ENCODE peak calls at places on chromosomes 1 and 21, in five cellular contexts. R is keratinocyte; Z is endothelial cell; T is SHP77; M is activated naive CD8-positive, alpha-beta T cell treated with anti-CD3 and anti-CD28 coated beads, Interleukin-2, amount 50 U/mL, for 24 hours. S is an unnamed sample.
A peak's percentile ranks its signal among the peaks of the same experiment; 100 is the strongest.

GRCh38 chr1:26471498-26472329 is 526 bp upstream of the HMGN2 start:
- DNase-seq in R (no peak), Z (peak; percentile 67), T (peak; percentile 79), M (peak; percentile 47), S (peak; percentile 49)

GRCh38 chr1:192610114-192610958 is 25.6 kb upstream of the RGS13 start:
- DNase-seq in R (no peak), Z (no peak), T (peak; percentile 19), M (no peak), S (no peak)

GRCh38 chr1:2412773-2413494 is 570 bp upstream of the PEX10 start:
- DNase-seq in R (no peak), Z (no peak), T (peak; percentile 56), M (peak; percentile 28), S (no peak)

GRCh38 chr1:23372481-23372880 is 2.8 kb upstream of the ZNF436 start:
- DNase-seq in R (no peak), Z (no peak), T (no peak), M (no peak), S (no peak)

GRCh38 chr1:234320549-234320948 is 52.7 kb upstream of the COA6 start:
- DNase-seq in R (peak; percentile 23), Z (no peak), T (no peak), M (no peak), S (no peak)

GRCh38 chr1:228463559-228464455 is 23.4 kb upstream of the RNF187 start:
- DNase-seq in R (no peak), Z (peak; percentile 31), T (peak; percentile 58), M (peak; percentile 73), S (peak; percentile 25)

GRCh38 chr21:7933923-7934322 is 2587.5 kb upstream of the TPTE start:
- DNase-seq in R (no peak), Z (no peak), T (no peak), M (no peak), S (no peak)

GRCh38 chr1:1847501-1848289 is 43.2 kb downstream of the GNB1 start:
- DNase-seq in R (no peak), Z (no peak), T (no peak), M (no peak), S (no peak)

GRCh38 chr21:23574932-23575331 is 2032.3 kb downstream of the MRPL39 start:
- DNase-seq in R (no peak), Z (no peak), T (no peak), M (no peak), S (no peak)

GRCh38 chr1:19391596-19391981 is 79.5 kb downstream of the SLC66A1 start:
- DNase-seq in R (no peak), Z (no peak), T (no peak), M (no peak), S (no peak)

GRCh38 chr21:39676054-39676771 is 63.5 kb downstream of the B3GALT5 start:
- DNase-seq in R (no peak), Z (no peak), T (peak; percentile 85), M (no peak), S (no peak)

GRCh38 chr1:159983681-159984080 is 29.6 kb upstream of the SLAMF9 start:
- DNase-seq in R (no peak), Z (no peak), T (no peak), M (no peak), S (no peak)

GRCh38 chr1:207084701-207085180 is 3.9 kb upstream of the C4BPB start:
- DNase-seq in R (no peak), Z (peak; percentile 62), T (peak; percentile 66), M (peak; percentile 56), S (peak; percentile 45)

GRCh38 chr1:205949753-205950152 is 6.5 kb upstream of the SLC26A9 start:
- DNase-seq in R (no peak), Z (no peak), T (no peak), M (no peak), S (no peak)

GRCh38 chr1:222886194-222887126 is 71.6 kb downstream of the DISP1 start:
- DNase-seq in R (no peak), Z (no peak), T (no peak), M (no peak), S (no peak)

GRCh38 chr1:186643600-186643999 is 36.6 kb downstream of the PTGS2 start:
- DNase-seq in R (no peak), Z (no peak), T (no peak), M (no peak), S (no peak)

S was measured in progenitor cell of endocrine pancreas.